ENCODE peak calls at places on chromosomes 3 and 15, in seven cellular contexts. K, M, G, X, Y, Q and L are unnamed samples.

GRCh38 chr3:61624300-61624699 is 62.9 kb downstream of the PTPRG start:
- DNase-seq in K (no peak), M (no peak), G (no peak), X (no peak), Y (no peak), Q (no peak), L (no peak)

GRCh38 chr3:123586131-123586530 is 1.3 kb upstream of the HACD2 start:
- DNase-seq in K (peak; percentile 69), M (peak; percentile 65), G (no peak), X (peak; percentile 71), Y (no peak), Q (peak; percentile 90), L (no peak)

GRCh38 chr15:69697913-69698312 is 245.3 kb downstream of the RPLP1 start:
- DNase-seq in K (no peak), M (no peak), G (no peak), X (no peak), Y (no peak), Q (no peak), L (no peak)

GRCh38 chr3:102129774-102130608 is 280.7 kb downstream of the NFKBIZ start:
- DNase-seq in K (no peak), M (no peak), G (peak; percentile 90), X (peak; percentile 33), Y (no peak), Q (no peak), L (no peak)

GRCh38 chr3:131083190-131083863 is 56.6 kb downstream of the NEK11 start:
- DNase-seq in K (peak; percentile 62), M (no peak), G (peak; percentile 61), X (peak; percentile 34), Y (no peak), Q (no peak), L (peak; percentile 42)

GRCh38 chr15:71044006-71044405 is 71.3 kb upstream of the THSD4 start:
- DNase-seq in K (no peak), M (no peak), G (no peak), X (no peak), Y (no peak), Q (no peak), L (no peak)

GRCh38 chr15:90564109-90564508 is 34.4 kb downstream of the CRTC3 start:
- DNase-seq in K (no peak), M (peak; percentile 40), G (no peak), X (no peak), Y (no peak), Q (no peak), L (no peak)

GRCh38 chr15:96365781-96366525 is 35.5 kb downstream of the NR2F2 start:
- DNase-seq in K (no peak), M (no peak), G (no peak), X (no peak), Y (no peak), Q (no peak), L (no peak)

GRCh38 chr3:115348391-115348790 is 201.3 kb upstream of the ZBTB20 start:
- DNase-seq in K (no peak), M (no peak), G (no peak), X (no peak), Y (no peak), Q (no peak), L (no peak)

GRCh38 chr3:9422712-9423424 is 25.5 kb downstream of the SETD5 start:
- DNase-seq in K (peak; percentile 37), M (no peak), G (peak; percentile 95), X (peak; percentile 90), Y (peak; percentile 52), Q (peak; percentile 93), L (peak; percentile 54)

GRCh38 chr3:52225452-52226228 is at the start of gene TLR9:
- DNase-seq in K (peak; percentile 76), M (peak; percentile 96), G (no peak), X (no peak), Y (no peak), Q (no peak), L (peak; percentile 10)
- H3K4me3 ChIP-seq in K (no peak within 1 kb of the TSS), M (peak within 1 kb of the TSS; percentile 73), G (no peak within 1 kb of the TSS), X (no peak within 1 kb of the TSS), Y (no peak within 1 kb of the TSS), Q (no peak within 1 kb of the TSS), L (no peak within 1 kb of the TSS)

GRCh38 chr15:99909914-99910313 is 176.7 kb upstream of the LYSMD4 start:
- DNase-seq in K (no peak), M (no peak), G (no peak), X (peak; percentile 22), Y (no peak), Q (peak; percentile 47), L (no peak)
- TF ChIP-seq CTCF in K (peak; percentile 25), M (no peak), G (no peak), X (peak; percentile 32), Y (no peak), Q (no peak), L (no peak)

GRCh38 chr15:58472221-58472620 is 40.4 kb downstream of the LIPC start:
- DNase-seq in K (no peak), M (no peak), G (no peak), X (no peak), Y (no peak), Q (no peak), L (no peak)
- H3K4me1 ChIP-seq in K (peaks cover 70% of the 10 kb centered on the region), M (peaks cover 38% of the 10 kb centered on the region), G (peaks cover 7% of the 10 kb centered on the region), X (peaks cover 39% of the 10 kb centered on the region), Y (peaks cover 44% of the 10 kb centered on the region), Q (peaks cover 24% of the 10 kb centered on the region), L (no peaks in the 10 kb centered on the region)

DNA sequence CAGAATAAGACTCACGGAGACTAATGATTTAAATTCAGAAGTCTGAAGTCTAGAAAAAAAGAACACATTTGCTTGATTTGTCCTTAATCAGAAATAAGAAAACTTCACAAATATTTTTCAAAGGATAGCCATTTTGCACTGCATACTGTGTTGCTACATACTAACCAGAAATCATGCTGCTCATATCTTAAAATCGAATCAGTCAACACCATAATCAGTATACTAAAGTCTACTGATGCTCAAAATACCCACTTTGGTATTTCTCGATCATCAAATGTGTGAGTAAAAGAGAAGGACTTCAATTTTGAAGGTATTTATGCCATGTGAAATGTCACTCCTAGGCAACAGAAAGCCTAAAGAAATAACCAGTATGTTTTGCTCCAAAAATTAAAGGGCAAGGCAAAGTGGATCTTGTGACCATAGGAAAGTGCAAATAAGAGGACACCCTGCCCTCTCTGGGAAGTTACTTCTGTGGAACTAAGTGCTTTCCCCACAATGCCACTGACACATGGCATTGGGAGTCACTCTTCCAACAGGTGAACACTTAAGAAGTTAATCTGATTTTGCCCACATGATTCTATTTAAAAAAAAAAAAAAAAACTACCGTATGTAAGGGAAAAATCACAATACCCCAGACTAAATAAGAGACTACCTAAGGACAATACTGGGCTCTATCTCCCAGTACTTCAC is 2.7 kb downstream of the LRIG1 start:
- DNase-seq in K (no peak), M (no peak), G (no peak), X (no peak), Y (no peak), Q (no peak), L (no peak)
- H3K4me3 ChIP-seq in K (no peak overlapping the region), M (peak overlapping the region; percentile 98), G (peak overlapping the region; percentile 99), X (no peak overlapping the region), Y (peak overlapping the region; percentile 88), Q (peak overlapping the region; percentile 91), L (peak overlapping the region; percentile 97)

DNA sequence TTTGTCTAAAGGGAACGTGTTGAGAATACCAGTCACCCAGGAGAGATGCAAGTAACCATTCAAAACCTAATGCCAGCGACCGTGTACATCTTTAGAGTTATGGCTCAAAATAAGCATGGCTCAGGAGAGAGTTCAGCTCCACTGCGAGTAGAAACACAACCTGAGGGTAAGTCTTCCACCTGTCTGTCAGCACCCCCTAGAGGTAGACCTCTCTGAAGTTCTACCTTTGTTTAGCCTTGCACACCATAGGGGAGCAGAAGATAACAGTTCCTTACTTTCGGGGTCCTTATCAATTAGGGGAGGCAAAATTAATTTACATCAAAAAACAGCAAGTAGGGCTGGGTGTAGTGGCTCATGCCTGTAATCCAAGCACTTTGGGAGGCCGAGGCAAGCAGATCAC is 124.4 kb downstream of the HCN4 start:
- DNase-seq in K (peak; percentile 5), M (peak; percentile 27), G (no peak), X (peak; percentile 42), Y (no peak), Q (no peak), L (no peak)
- TF ChIP-seq CTCF in K (peak; percentile 46), M (peak; percentile 71), G (no peak), X (peak; percentile 45), Y (no peak), Q (no peak), L (peak; percentile 16)

GRCh38 chr15:98692213-98692612 is 43.9 kb downstream of the IGF1R start:
- DNase-seq in K (no peak), M (no peak), G (no peak), X (no peak), Y (no peak), Q (no peak), L (no peak)
- H3K4me1 ChIP-seq in K (no peaks in the 10 kb centered on the region), M (no peaks in the 10 kb centered on the region), G (peaks cover 99% of the 10 kb centered on the region), X (peaks cover 4% of the 10 kb centered on the region), Y (peaks cover 40% of the 10 kb centered on the region), Q (peaks cover 86% of the 10 kb centered on the region), L (peaks cover 36% of the 10 kb centered on the region)

GRCh38 chr3:184912166-184912565 is 100.2 kb downstream of the VPS8 start:
- DNase-seq in K (no peak), M (no peak), G (no peak), X (no peak), Y (no peak), Q (no peak), L (no peak)
- H3K4me3 ChIP-seq in K (no peak overlapping the region), M (no peak overlapping the region), G (no peak overlapping the region), X (no peak overlapping the region), Y (no peak overlapping the region), Q (no peak overlapping the region), L (no peak overlapping the region)

DNA sequence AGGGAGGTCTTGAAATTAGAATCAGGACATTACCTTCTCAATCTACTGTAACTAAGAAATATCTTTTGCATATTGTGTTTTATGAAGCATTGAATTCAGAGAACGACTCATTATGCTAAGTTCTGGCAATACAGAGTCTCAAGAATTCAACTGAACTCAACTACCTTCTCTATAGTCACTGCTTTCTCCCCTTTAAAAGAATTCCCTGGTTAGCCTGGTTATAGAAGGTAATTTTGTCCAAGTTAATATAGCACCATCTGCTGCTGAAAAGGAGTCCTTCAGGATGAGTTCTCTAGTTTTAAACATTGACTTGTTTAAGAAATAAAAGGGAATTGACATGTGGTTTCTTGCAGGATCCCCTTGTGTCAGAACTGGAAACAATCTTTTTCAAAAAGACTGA is 60.2 kb downstream of the IL16 start:
- DNase-seq in K (no peak), M (no peak), G (no peak), X (peak; percentile 41), Y (no peak), Q (no peak), L (no peak)
- TF ChIP-seq CTCF in K (peak; percentile 29), M (peak; percentile 64), G (no peak), X (peak; percentile 72), Y (peak; percentile 41), Q (peak; percentile 41), L (peak; percentile 33)